ENCODE peak calls at places on chromosome 2, in eight cellular contexts. One of them, this sample, is unnamed.

GRCh38 chr2:64212346-64212745 is 68.1 kb upstream of the PELI1 start:
- DNase-seq in endothelial cell: no peak
- DNase-seq in AG20443: no peak
- DNase-seq in HFF-Myc: no peak
- DNase-seq in NCI-H510A treated with DMSO at 0.1 percent for 48 hours: no peak
- DNase-seq in IMR-90: peak
- DNase-seq in omental fat pad: no peak
- DNase-seq in Daoy: peak
- DNase-seq in this sample: no peak

GRCh38 chr2:73233932-73234832 is at the start of gene CCT7:
- DNase-seq in endothelial cell: peak
- DNase-seq in AG20443: peak
- DNase-seq in HFF-Myc: peak
- DNase-seq in NCI-H510A treated with DMSO at 0.1 percent for 48 hours: peak
- DNase-seq in IMR-90: peak
- DNase-seq in omental fat pad: peak
- DNase-seq in Daoy: peak
- DNase-seq in this sample: peak

GRCh38 chr2:110674620-110675555 is 3.0 kb downstream of the BUB1 start:
- DNase-seq in endothelial cell: no peak
- DNase-seq in AG20443: peak
- DNase-seq in HFF-Myc: no peak
- DNase-seq in NCI-H510A treated with DMSO at 0.1 percent for 48 hours: peak
- DNase-seq in IMR-90: peak
- DNase-seq in omental fat pad: no peak
- DNase-seq in Daoy: peak
- DNase-seq in this sample: no peak

GRCh38 chr2:74902281-74902860 is 56.1 kb upstream of the POLE4 start:
- DNase-seq in endothelial cell: no peak
- DNase-seq in AG20443: no peak
- DNase-seq in HFF-Myc: no peak
- DNase-seq in NCI-H510A treated with DMSO at 0.1 percent for 48 hours: no peak
- DNase-seq in IMR-90: no peak
- DNase-seq in omental fat pad: no peak
- DNase-seq in Daoy: no peak
- DNase-seq in this sample: peak

GRCh38 chr2:237692601-237693079 is 65.3 kb downstream of the LRRFIP1 start:
- DNase-seq in endothelial cell: no peak
- DNase-seq in AG20443: peak
- DNase-seq in HFF-Myc: no peak
- DNase-seq in NCI-H510A treated with DMSO at 0.1 percent for 48 hours: no peak
- DNase-seq in IMR-90: no peak
- DNase-seq in omental fat pad: no peak
- DNase-seq in Daoy: peak
- DNase-seq in this sample: peak

GRCh38 chr2:111119004-111119846 is 1.5 kb upstream of the BCL2L11 start:
- DNase-seq in endothelial cell: peak
- DNase-seq in AG20443: no peak
- DNase-seq in HFF-Myc: no peak
- DNase-seq in NCI-H510A treated with DMSO at 0.1 percent for 48 hours: no peak
- DNase-seq in IMR-90: no peak
- DNase-seq in omental fat pad: no peak
- DNase-seq in Daoy: no peak
- DNase-seq in this sample: no peak

GRCh38 chr2:235106874-235107639 is 155.2 kb downstream of the SH3BP4 start:
- DNase-seq in endothelial cell: peak
- DNase-seq in AG20443: peak
- DNase-seq in HFF-Myc: peak
- DNase-seq in NCI-H510A treated with DMSO at 0.1 percent for 48 hours: peak
- DNase-seq in IMR-90: peak
- DNase-seq in omental fat pad: no peak
- DNase-seq in Daoy: peak
- DNase-seq in this sample: peak

GRCh38 chr2:204571041-204571440 is 25.8 kb downstream of the PARD3B start:
- DNase-seq in endothelial cell: no peak
- DNase-seq in AG20443: no peak
- DNase-seq in HFF-Myc: no peak
- DNase-seq in NCI-H510A treated with DMSO at 0.1 percent for 48 hours: no peak
- DNase-seq in IMR-90: no peak
- DNase-seq in omental fat pad: no peak
- DNase-seq in Daoy: no peak
- DNase-seq in this sample: no peak

GRCh38 chr2:41937464-41937861 is 110.4 kb upstream of the PKDCC start:
- DNase-seq in endothelial cell: no peak
- DNase-seq in AG20443: no peak
- DNase-seq in HFF-Myc: no peak
- DNase-seq in NCI-H510A treated with DMSO at 0.1 percent for 48 hours: no peak
- DNase-seq in IMR-90: peak
- DNase-seq in omental fat pad: no peak
- DNase-seq in Daoy: peak
- DNase-seq in this sample: no peak

GRCh38 chr2:231013820-231014219 is 17.9 kb downstream of the SPATA3 start:
- DNase-seq in endothelial cell: no peak
- DNase-seq in AG20443: no peak
- DNase-seq in HFF-Myc: no peak
- DNase-seq in NCI-H510A treated with DMSO at 0.1 percent for 48 hours: no peak
- DNase-seq in IMR-90: no peak
- DNase-seq in omental fat pad: no peak
- DNase-seq in Daoy: no peak
- DNase-seq in this sample: no peak

GRCh38 chr2:127525692-127526141 is 572 bp downstream of the IWS1 start:
- DNase-seq in endothelial cell: peak
- DNase-seq in AG20443: peak
- DNase-seq in HFF-Myc: no peak
- DNase-seq in NCI-H510A treated with DMSO at 0.1 percent for 48 hours: peak
- DNase-seq in IMR-90: peak
- DNase-seq in omental fat pad: no peak
- DNase-seq in Daoy: peak
- DNase-seq in this sample: no peak

GRCh38 chr2:176560296-176560695 is 291.1 kb downstream of the MTX2 start:
- DNase-seq in endothelial cell: no peak
- DNase-seq in AG20443: peak
- DNase-seq in HFF-Myc: no peak
- DNase-seq in NCI-H510A treated with DMSO at 0.1 percent for 48 hours: no peak
- DNase-seq in IMR-90: peak
- DNase-seq in omental fat pad: no peak
- DNase-seq in Daoy: no peak
- DNase-seq in this sample: no peak

GRCh38 chr2:53756644-53757043 is 11.0 kb upstream of the CHAC2 start:
- DNase-seq in endothelial cell: no peak
- DNase-seq in AG20443: no peak
- DNase-seq in HFF-Myc: no peak
- DNase-seq in NCI-H510A treated with DMSO at 0.1 percent for 48 hours: no peak
- DNase-seq in IMR-90: no peak
- DNase-seq in omental fat pad: no peak
- DNase-seq in Daoy: no peak
- DNase-seq in this sample: no peak

This sample was measured in HT-29.